ENCODE peak calls at places on chromosomes 16 and 17, in ten cellular contexts. H is NCI-H446, S is T-helper 17 cell, F is cardiac septum, R is mesothelial cell of epicardium, G is mucosa of gallbladder, W is COR-L47, L is suprapubic skin, Y is ecto neural progenitor cell, T is germinal center. J is an unnamed sample.

GRCh38 chr17:14299261-14300093 is 1.4 kb upstream of the HS3ST3B1 start:
- DNase-seq in H (no peak), S (peak; percentile 28), F (no peak), R (no peak), G (no peak), W (no peak), L (peak; percentile 80), Y (peak; percentile 85), T (no peak), J (no peak)

GRCh38 chr17:57340160-57340981 is 84.0 kb downstream of the MSI2 start:
- DNase-seq in H (no peak), S (no peak), F (no peak), R (no peak), G (no peak), W (no peak), L (no peak), Y (no peak), T (no peak), J (no peak)

GRCh38 chr17:41539071-41539492 is 11.0 kb upstream of the KRT19 start:
- DNase-seq in H (no peak), S (no peak), F (no peak), R (no peak), G (no peak), W (peak; percentile 34), L (peak; percentile 49), Y (no peak), T (no peak), J (peak; percentile 21)

GRCh38 chr16:18999045-18999393 is 15.3 kb downstream of the TMC7 start:
- DNase-seq in H (no peak), S (no peak), F (no peak), R (no peak), G (no peak), W (no peak), L (no peak), Y (no peak), T (no peak), J (no peak)

GRCh38 chr16:66902648-66903543 is 15.8 kb downstream of the CDH16 start:
- DNase-seq in H (no peak), S (no peak), F (peak; percentile 87), R (no peak), G (no peak), W (no peak), L (no peak), Y (no peak), T (no peak), J (no peak)

GRCh38 chr17:55273579-55274370 is 9.0 kb downstream of the HLF start:
- DNase-seq in H (peak; percentile 84), S (no peak), F (peak; percentile 86), R (no peak), G (peak; percentile 76), W (no peak), L (no peak), Y (no peak), T (no peak), J (no peak)

GRCh38 chr17:43576563-43577229 is 30.6 kb upstream of the ETV4 start:
- DNase-seq in H (peak; percentile 35), S (peak; percentile 49), F (peak; percentile 80), R (peak; percentile 51), G (peak; percentile 74), W (peak; percentile 62), L (peak; percentile 77), Y (peak; percentile 93), T (peak; percentile 69), J (peak; percentile 66)

GRCh38 chr17:49908782-49909714 is 59.9 kb upstream of the DLX4 start:
- DNase-seq in H (no peak), S (no peak), F (no peak), R (no peak), G (no peak), W (no peak), L (no peak), Y (peak; percentile 59), T (no peak), J (no peak)

GRCh38 chr17:37570527-37571093 is 38.6 kb downstream of the SYNRG start:
- DNase-seq in H (no peak), S (no peak), F (no peak), R (peak; percentile 26), G (no peak), W (peak; percentile 7), L (no peak), Y (peak; percentile 60), T (peak; percentile 18), J (peak; percentile 24)

GRCh38 chr17:82603981-82604448 is 44.2 kb downstream of the WDR45B start:
- DNase-seq in H (no peak), S (no peak), F (peak; percentile 87), R (no peak), G (peak; percentile 80), W (no peak), L (no peak), Y (no peak), T (no peak), J (no peak)

GRCh38 chr17:40209404-40210093 is 9.6 kb upstream of the WIPF2 start:
- DNase-seq in H (no peak), S (no peak), F (no peak), R (no peak), G (no peak), W (no peak), L (no peak), Y (no peak), T (no peak), J (no peak)

GRCh38 chr16:85369741-85370528 is 243.2 kb upstream of the GSE1 start:
- DNase-seq in H (no peak), S (peak; percentile 18), F (no peak), R (no peak), G (peak; percentile 54), W (no peak), L (no peak), Y (peak; percentile 79), T (peak; percentile 66), J (peak; percentile 27)

GRCh38 chr16:154223-155030 is 2.0 kb downstream of the HBZ start:
- DNase-seq in H (no peak), S (no peak), F (no peak), R (no peak), G (no peak), W (no peak), L (no peak), Y (peak; percentile 70), T (no peak), J (peak; percentile 39)

GRCh38 chr17:63431939-63432804 is 13.9 kb downstream of the CYB561 start:
- DNase-seq in H (no peak), S (no peak), F (no peak), R (no peak), G (no peak), W (no peak), L (no peak), Y (no peak), T (no peak), J (peak; percentile 88)

GRCh38 chr17:15957206-15957605 is 12.3 kb downstream of the ADORA2B start:
- DNase-seq in H (no peak), S (no peak), F (no peak), R (no peak), G (no peak), W (no peak), L (no peak), Y (no peak), T (no peak), J (no peak)

GRCh38 chr17:62676952-62677596 is 49.6 kb downstream of the MRC2 start:
- DNase-seq in H (no peak), S (no peak), F (no peak), R (no peak), G (no peak), W (no peak), L (no peak), Y (no peak), T (no peak), J (no peak)

GRCh38 chr16:46817961-46818360 is 13.0 kb downstream of the C16orf87 start:
- DNase-seq in H (no peak), S (no peak), F (no peak), R (no peak), G (no peak), W (no peak), L (no peak), Y (no peak), T (no peak), J (no peak)

GRCh38 chr16:55835578-55835977 is 2.7 kb upstream of the CES1 start:
- DNase-seq in H (no peak), S (no peak), F (no peak), R (no peak), G (peak; percentile 64), W (no peak), L (peak; percentile 78), Y (no peak), T (no peak), J (no peak)

GRCh38 chr16:49274936-49275730 is 6.5 kb downstream of the CBLN1 start:
- DNase-seq in H (no peak), S (no peak), F (no peak), R (no peak), G (no peak), W (peak; percentile 16), L (no peak), Y (no peak), T (no peak), J (no peak)

GRCh38 chr16:17224859-17225258 is 245.9 kb downstream of the XYLT1 start:
- DNase-seq in H (no peak), S (no peak), F (peak; percentile 78), R (no peak), G (peak; percentile 62), W (no peak), L (peak; percentile 66), Y (no peak), T (no peak), J (no peak)

GRCh38 chr17:33905338-33905800 is 349.7 kb upstream of the CCL2 start:
- DNase-seq in H (no peak), S (no peak), F (no peak), R (no peak), G (no peak), W (no peak), L (no peak), Y (no peak), T (no peak), J (no peak)

J was measured in NCI-H146.